ENCODE peak calls at places on chromosomes 2 and 18, in four cellular contexts. V, F, R and K are unnamed samples.

GRCh38 chr2:30475542-30475941 is 28.5 kb downstream of the LCLAT1 start:
- DNase-seq in F (no peak), R (no peak), V (no peak), K (no peak)

GRCh38 chr2:31429759-31430438 is 15.4 kb upstream of the XDH start:
- DNase-seq in F (no peak), R (no peak), V (no peak), K (no peak)

GRCh38 chr2:156896294-156896693 is 361.2 kb upstream of the GALNT5 start:
- DNase-seq in R (no peak), F (no peak), V (no peak), K (no peak)

GRCh38 chr2:60352491-60353405 is 200.7 kb downstream of the BCL11A start:
- DNase-seq in F (no peak), V (no peak), R (no peak), K (no peak)

GRCh38 chr2:174681099-174681982 is 82.9 kb downstream of the CHRNA1 start:
- DNase-seq in R (no peak), F (peak), V (peak), K (no peak)

GRCh38 chr2:103005386-103005785 is 243.6 kb downstream of the TMEM182 start:
- DNase-seq in V (no peak), F (no peak), R (no peak), K (no peak)

GRCh38 chr2:240161087-240161750 is 20.8 kb upstream of the OTOS start:
- DNase-seq in V (no peak), F (no peak), R (no peak), K (no peak)

GRCh38 chr18:48161911-48162698 is 231.6 kb upstream of the SMAD2 start:
- DNase-seq in F (no peak), V (peak), R (no peak), K (no peak)

GRCh38 chr2:231936491-231936890 is 10.3 kb upstream of the NPPC start:
- DNase-seq in V (no peak), F (no peak), R (no peak), K (no peak)

GRCh38 chr2:231332388-231332787 is 63.1 kb upstream of the B3GNT7 start:
- DNase-seq in F (no peak), R (no peak), V (no peak), K (no peak)

GRCh38 chr2:64632855-64633819 is 20.6 kb downstream of the SERTAD2 start:
- DNase-seq in F (no peak), V (no peak), R (no peak), K (no peak)

GRCh38 chr2:37098416-37099118 is 14.2 kb downstream of the GPATCH11 start:
- DNase-seq in V (no peak), F (no peak), R (no peak), K (no peak)

GRCh38 chr18:44750774-44751173 is 70.1 kb downstream of the SETBP1 start:
- DNase-seq in V (no peak), R (no peak), F (no peak), K (no peak)

GRCh38 chr2:223797073-223797472 is 40.3 kb downstream of the AP1S3 start:
- DNase-seq in F (no peak), V (peak), R (no peak), K (no peak)

GRCh38 chr2:26238301-26238958 is 6.0 kb downstream of the HADHA start:
- DNase-seq in R (no peak), F (peak), V (no peak), K (no peak)

GRCh38 chr2:84919885-84920580 is 14.6 kb downstream of the TMSB10 start:
- DNase-seq in R (peak), V (peak), F (peak), K (no peak)

GRCh38 chr2:216757532-216757931 is 62.2 kb upstream of the IGFBP5 start:
- DNase-seq in V (no peak), R (no peak), F (no peak), K (no peak)

GRCh38 chr2:31382452-31383120 is 32.0 kb downstream of the XDH start:
- DNase-seq in R (no peak), V (no peak), F (no peak), K (no peak)

GRCh38 chr2:101429453-101429852 is 42.1 kb upstream of the CREG2 start:
- DNase-seq in F (no peak), R (no peak), V (no peak), K (no peak)

GRCh38 chr2:172208881-172209325 is 106.2 kb upstream of the DLX2 start:
- DNase-seq in V (no peak), F (no peak), R (no peak), K (no peak)

GRCh38 chr2:215626812-215627281 is 191.0 kb upstream of the FN1 start:
- DNase-seq in V (no peak), R (no peak), F (no peak), K (no peak)

GRCh38 chr2:38375711-38376345 is 1.2 kb downstream of the ATL2 start:
- DNase-seq in F (no peak), R (no peak), V (no peak), K (peak)

GRCh38 chr18:22377769-22378168 is 39.9 kb downstream of the CTAGE1 start:
- DNase-seq in F (no peak), V (no peak), R (no peak), K (no peak)

GRCh38 chr18:46148810-46149209 is 44.6 kb downstream of the HAUS1 start:
- DNase-seq in V (peak), F (peak), R (peak), K (peak)

GRCh38 chr18:28183418-28184078 is 6.6 kb upstream of the CDH2 start:
- DNase-seq in R (no peak), F (peak), V (no peak), K (no peak)

GRCh38 chr2:174573621-174574081 is 24.0 kb downstream of the WIPF1 start:
- DNase-seq in R (no peak), F (no peak), V (no peak), K (no peak)

GRCh38 chr2:16773080-16773713 is 107.6 kb upstream of the CYRIA start:
- DNase-seq in F (peak), R (peak), V (peak), K (peak)

GRCh38 chr2:143505542-143505941 is 376.3 kb downstream of the ARHGAP15 start:
- DNase-seq in V (no peak), F (no peak), R (no peak), K (no peak)

GRCh38 chr2:111897924-111898702 is at the start of gene MERTK:
- DNase-seq in V (peak), F (peak), R (peak), K (peak)

GRCh38 chr2:220154243-220154642 is 526.8 kb downstream of the SLC4A3 start:
- DNase-seq in V (no peak), R (no peak), F (no peak), K (no peak)

GRCh38 chr18:79599503-79599931 is 80.1 kb upstream of the CTDP1 start:
- DNase-seq in F (no peak), R (no peak), V (peak), K (no peak)

GRCh38 chr18:46894124-46894523 is 23.2 kb downstream of the PIAS2 start:
- DNase-seq in R (peak), V (no peak), F (no peak), K (no peak)

GRCh38 chr18:54878057-54878661 is 49.9 kb downstream of the RAB27B start:
- DNase-seq in F (no peak), V (no peak), R (no peak), K (no peak)

GRCh38 chr2:47964722-47965434 is 58.6 kb upstream of the FBXO11 start:
- DNase-seq in V (no peak), F (no peak), R (peak), K (no peak)

GRCh38 chr2:105112345-105112744 is 74.5 kb downstream of the MRPS9 start:
- DNase-seq in F (no peak), V (no peak), R (no peak), K (no peak)

GRCh38 chr18:36130883-36131653 is 1.4 kb downstream of the ELP2 start:
- DNase-seq in V (no peak), R (no peak), F (no peak), K (no peak)

DNA sequence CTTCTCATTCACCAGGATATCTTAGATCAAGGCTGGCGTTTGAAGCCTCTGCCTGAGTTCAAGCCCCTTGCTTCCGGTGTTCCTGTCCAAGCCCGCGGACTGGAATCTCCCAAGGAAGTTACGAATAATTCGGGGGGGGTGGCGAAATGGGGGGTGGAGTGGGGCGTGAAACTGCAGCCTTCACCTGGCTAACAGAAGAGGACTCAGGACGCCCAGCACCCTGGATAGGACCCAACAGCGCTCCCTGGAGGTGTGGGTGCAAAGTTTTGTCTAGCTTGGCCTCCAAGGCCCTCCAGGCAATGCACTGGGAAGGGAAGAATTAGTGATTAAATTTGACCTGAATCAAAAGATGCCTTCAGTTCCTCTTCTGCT is 872 bp upstream of the TRIB2 start:
- DNase-seq in F (peak), V (peak), R (peak), K (peak)
- TF ChIP-seq NR3C1 in F (no peak), V (no peak), R (no peak), K (no peak)

DNA sequence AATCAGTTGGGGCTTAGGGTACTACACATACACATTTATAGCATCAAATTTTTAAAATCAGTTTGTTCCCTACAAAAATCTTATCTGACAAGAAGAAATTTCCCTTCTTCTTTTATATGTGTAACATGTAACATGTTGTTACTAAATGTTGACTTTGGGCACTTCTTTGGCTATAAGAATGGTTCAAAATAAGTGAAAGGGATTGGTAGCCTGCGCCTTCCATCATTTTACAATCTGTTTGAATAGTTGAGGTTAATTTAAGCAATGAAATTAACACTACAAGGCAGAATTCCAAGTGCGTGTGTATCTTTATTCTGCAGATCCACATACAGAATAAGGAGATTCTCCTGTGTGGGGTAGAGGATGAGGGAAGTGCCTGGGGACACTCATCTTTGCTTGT is 30.2 kb upstream of the SPP2 start:
- DNase-seq in V (no peak), F (no peak), R (no peak), K (no peak)
- TF ChIP-seq NR3C1 in V (no peak), F (no peak), R (no peak), K (no peak)

GRCh38 chr2:74235041-74235440 is 36.6 kb downstream of the MTHFD2 start:
- DNase-seq in V (no peak), F (no peak), R (no peak), K (no peak)

GRCh38 chr2:74244286-74244685 is 45.9 kb downstream of the MTHFD2 start:
- DNase-seq in R (no peak), F (no peak), V (no peak), K (no peak)

GRCh38 chr2:74242354-74243071 is 44.1 kb downstream of the MTHFD2 start:
- DNase-seq in V (no peak), R (no peak), F (no peak), K (no peak)

GRCh38 chr2:74238879-74239278 is 40.5 kb downstream of the MTHFD2 start:
- DNase-seq in V (no peak), R (no peak), F (no peak), K (no peak)

GRCh38 chr2:74239346-74239745 is 40.9 kb downstream of the MTHFD2 start:
- DNase-seq in V (no peak), R (no peak), F (no peak), K (no peak)
- TF ChIP-seq NR3C1 in V (no peak), R (no peak), F (no peak), K (no peak)

DNA sequence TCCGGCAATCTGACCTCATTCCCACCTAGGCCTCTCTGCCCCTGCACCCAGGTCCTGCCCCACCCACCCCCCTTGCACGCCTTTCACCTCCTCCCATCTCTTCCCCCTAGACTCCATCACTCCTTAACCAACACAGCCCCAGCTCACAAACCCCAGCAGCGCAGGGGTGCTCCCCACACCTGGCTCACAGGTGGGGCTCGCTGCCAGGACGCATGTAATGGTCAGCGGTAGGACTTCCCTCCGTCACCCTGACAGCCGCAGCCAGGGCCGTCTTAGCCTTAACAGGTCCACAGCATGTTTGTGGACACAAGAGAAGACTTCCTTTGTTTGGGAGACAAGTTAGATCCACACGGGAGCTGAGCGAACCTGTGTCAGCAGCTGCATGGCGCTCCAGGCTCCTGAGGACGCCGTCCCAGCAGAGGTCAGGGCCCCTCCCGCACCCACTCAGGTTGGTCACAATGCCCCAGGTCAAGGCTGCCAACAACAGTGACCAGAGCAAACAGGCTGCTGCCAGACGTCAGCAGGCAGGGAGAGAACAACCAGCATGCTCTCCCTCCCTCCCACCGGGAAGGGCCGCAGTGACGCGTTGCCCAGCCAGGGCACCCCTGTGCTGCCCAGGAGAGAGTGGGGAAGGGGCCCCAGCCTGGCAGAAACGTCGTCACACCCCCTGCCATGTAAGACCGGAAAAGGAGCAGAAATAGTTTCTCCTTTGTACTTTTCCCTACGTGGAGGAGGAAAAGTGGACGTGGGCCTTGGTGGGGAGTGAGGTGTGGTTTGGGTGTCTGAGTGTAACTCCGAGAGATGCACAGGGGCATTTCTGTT is 68.0 kb downstream of the PXDN start:
- DNase-seq in V (no peak), F (no peak), R (no peak), K (no peak)
- TF ChIP-seq NR3C1 in V (no peak), F (no peak), R (no peak), K (no peak)